ENCODE peak calls at places on chromosomes 5 and 9, in five cellular contexts. F, G, X, N and Q are unnamed samples. For H3K4me1, the result is how much of the 10 kb centered on the place peaks cover.

GRCh38 chr9:129378241-129378661 is 200.2 kb upstream of the IER5L start:
- DNase-seq in F (no peak), G (no peak), X (no peak), N (no peak), Q (no peak)

GRCh38 chr5:151432210-151432609 is 15.2 kb upstream of the SLC36A1 start:
- DNase-seq in F (no peak), G (no peak), X (no peak), N (no peak), Q (no peak)

GRCh38 chr9:17116400-17116837 is 18.4 kb upstream of the CNTLN start:
- DNase-seq in F (peak), G (no peak), X (peak), N (peak), Q (no peak)

GRCh38 chr5:67268233-67269011 is 71.8 kb upstream of the CD180 start:
- DNase-seq in F (no peak), G (peak), X (peak), N (peak), Q (peak)

GRCh38 chr5:139076117-139076516 is 122.1 kb downstream of the SIL1 start:
- DNase-seq in F (no peak), G (no peak), X (no peak), N (no peak), Q (no peak)

GRCh38 chr5:102531506-102531905 is 32.7 kb upstream of the SLCO6A1 start:
- DNase-seq in F (no peak), G (no peak), X (no peak), N (peak), Q (no peak)

GRCh38 chr5:174192901-174193300 is 147.4 kb downstream of the NSG2 start:
- DNase-seq in F (no peak), G (no peak), X (no peak), N (no peak), Q (no peak)

GRCh38 chr5:171122372-171122771 is 186.7 kb upstream of the TLX3 start:
- DNase-seq in F (no peak), G (peak), X (no peak), N (peak), Q (no peak)

GRCh38 chr5:59768204-59769040 is 125.1 kb downstream of the PDE4D start:
- DNase-seq in F (no peak), G (peak), X (peak), N (peak), Q (peak)

GRCh38 chr5:167906209-167906853 is 385.1 kb upstream of the WWC1 start:
- DNase-seq in F (no peak), G (no peak), X (no peak), N (no peak), Q (no peak)

GRCh38 chr5:139295692-139296091 is 2.2 kb downstream of the MATR3 start:
- DNase-seq in F (no peak), G (no peak), X (peak), N (no peak), Q (no peak)

GRCh38 chr5:82222597-82223574 is 55.3 kb downstream of the RPS23 start:
- DNase-seq in F (no peak), G (no peak), X (no peak), N (peak), Q (no peak)

GRCh38 chr9:131310833-131311554 is 21.5 kb downstream of the PLPP7 start:
- DNase-seq in F (no peak), G (peak), X (no peak), N (no peak), Q (peak)

GRCh38 chr9:37555786-37556185 is 20.4 kb downstream of the FBXO10 start:
- DNase-seq in F (no peak), G (no peak), X (peak), N (peak), Q (no peak)

GRCh38 chr5:35252963-35253362 is 22.7 kb upstream of the PRLR start:
- DNase-seq in F (no peak), G (no peak), X (no peak), N (no peak), Q (no peak)

GRCh38 chr5:172727551-172727950 is 43.4 kb downstream of the DUSP1 start:
- DNase-seq in F (no peak), G (no peak), X (no peak), N (no peak), Q (no peak)

GRCh38 chr5:142740903-142741302 is 29.3 kb upstream of the ARHGAP26 start:
- DNase-seq in F (no peak), G (no peak), X (no peak), N (peak), Q (no peak)

GRCh38 chr5:135371738-135372232 is 27.2 kb downstream of the MACROH2A1 start:
- DNase-seq in F (no peak), G (no peak), X (peak), N (no peak), Q (no peak)

GRCh38 chr9:116039312-116039711 is 114.3 kb upstream of the PAPPA start:
- DNase-seq in F (no peak), G (no peak), X (no peak), N (no peak), Q (no peak)

GRCh38 chr9:137149942-137150484 is 11.1 kb downstream of the GRIN1 start:
- DNase-seq in F (no peak), G (no peak), X (no peak), N (no peak), Q (peak)

GRCh38 chr5:135236187-135236835 is 162.7 kb downstream of the MACROH2A1 start:
- DNase-seq in F (no peak), G (no peak), X (no peak), N (no peak), Q (no peak)

GRCh38 chr5:53779541-53779981 is 219.1 kb downstream of the NDUFS4 start:
- DNase-seq in F (no peak), G (peak), X (peak), N (peak), Q (no peak)
- H3K4me3 ChIP-seq in F (no peak), G (no peak), X (no peak), N (no peak), Q (no peak)

GRCh38 chr5:177507165-177507564 is 2.5 kb downstream of the DOK3 start:
- DNase-seq in F (no peak), G (peak), X (no peak), N (no peak), Q (no peak)
- H3K4me1 ChIP-seq in F (under half), G (under half), X (under half), N (under half), Q (under half)

DNA sequence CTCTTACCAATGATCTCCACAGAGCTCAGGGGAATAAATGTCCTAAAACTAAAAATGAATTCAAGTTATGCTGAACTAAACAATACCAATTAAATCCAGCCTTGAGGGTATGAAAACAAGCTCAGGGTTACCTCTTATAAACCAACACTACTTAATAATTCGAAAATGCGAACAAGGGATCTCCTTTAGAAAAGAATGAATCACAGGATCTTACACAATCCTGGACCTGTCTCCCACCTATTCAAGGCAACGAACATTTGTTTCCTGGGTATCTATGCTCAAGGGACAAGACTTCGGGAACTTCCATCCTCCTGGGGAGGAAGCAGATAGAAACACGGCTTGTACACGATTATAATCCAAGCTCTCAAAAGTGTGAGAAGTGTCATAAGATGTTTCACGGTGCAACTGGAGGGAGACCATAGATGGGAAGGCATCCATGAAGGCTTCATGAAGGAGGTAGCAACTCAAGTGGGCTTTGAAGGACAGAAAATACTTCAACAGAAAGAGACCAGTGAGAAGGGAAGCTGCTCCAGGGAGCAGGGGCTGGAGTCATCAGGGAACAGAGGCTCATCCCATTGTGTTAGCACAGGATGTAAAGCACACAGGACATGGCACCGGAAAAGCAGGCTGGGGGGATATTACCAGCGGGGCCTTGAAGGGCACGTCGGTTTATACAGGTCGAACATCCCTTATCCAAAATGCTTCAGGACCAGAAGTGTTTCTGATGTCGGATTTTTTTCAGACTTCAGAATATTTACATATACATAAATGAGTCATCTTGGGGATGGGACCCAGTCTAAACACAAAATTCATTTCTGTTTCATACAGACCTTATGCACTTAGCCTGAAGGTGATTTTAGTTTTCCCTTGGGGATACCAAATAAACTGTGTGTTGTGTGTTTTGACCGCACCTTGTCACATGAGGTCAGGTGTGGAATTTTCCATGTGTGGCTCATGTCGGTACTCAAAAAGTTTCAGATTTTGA is 87.4 kb downstream of the TLE1 start:
- DNase-seq in F (no peak), G (no peak), X (peak), N (peak), Q (no peak)
- H3K4me3 ChIP-seq in F (no peak), G (no peak), X (no peak), N (no peak), Q (no peak)

GRCh38 chr5:113266913-113267227 is 167.9 kb downstream of the TSSK1B start:
- DNase-seq in F (no peak), G (no peak), X (no peak), N (no peak), Q (no peak)
- H3K4me1 ChIP-seq in F (under half), G (under half), X (under half), N (under half), Q (under half)

DNA sequence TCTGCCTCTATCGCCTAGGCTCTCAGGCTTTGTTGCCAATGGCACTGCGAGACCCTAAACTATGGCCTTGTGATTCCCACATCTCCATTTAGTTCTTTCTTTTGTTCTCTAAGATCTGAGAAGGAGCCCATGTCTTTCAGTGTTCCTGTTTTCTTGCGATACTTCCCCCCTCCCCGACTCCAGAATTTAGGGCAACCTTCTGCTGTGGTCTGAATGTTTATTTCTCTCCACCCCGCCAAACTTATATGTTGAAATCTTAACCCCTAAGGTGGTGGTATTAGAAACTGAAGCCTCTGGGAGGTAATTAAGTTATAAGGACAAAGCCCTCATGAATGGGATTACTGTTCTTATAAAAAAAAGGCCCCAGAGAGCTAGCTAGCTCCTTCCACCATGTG is 6.4 kb downstream of the TMC1 start:
- DNase-seq in F (no peak), G (no peak), X (no peak), N (no peak), Q (no peak)
- H3K4me3 ChIP-seq in F (peak), G (no peak), X (peak), N (no peak), Q (peak)

GRCh38 chr5:36885149-36885548 is 8.6 kb downstream of the NIPBL start:
- DNase-seq in F (no peak), G (no peak), X (no peak), N (no peak), Q (no peak)
- H3K4me1 ChIP-seq in F (under half), G (under half), X (under half), N (under half), Q (half or more)

DNA sequence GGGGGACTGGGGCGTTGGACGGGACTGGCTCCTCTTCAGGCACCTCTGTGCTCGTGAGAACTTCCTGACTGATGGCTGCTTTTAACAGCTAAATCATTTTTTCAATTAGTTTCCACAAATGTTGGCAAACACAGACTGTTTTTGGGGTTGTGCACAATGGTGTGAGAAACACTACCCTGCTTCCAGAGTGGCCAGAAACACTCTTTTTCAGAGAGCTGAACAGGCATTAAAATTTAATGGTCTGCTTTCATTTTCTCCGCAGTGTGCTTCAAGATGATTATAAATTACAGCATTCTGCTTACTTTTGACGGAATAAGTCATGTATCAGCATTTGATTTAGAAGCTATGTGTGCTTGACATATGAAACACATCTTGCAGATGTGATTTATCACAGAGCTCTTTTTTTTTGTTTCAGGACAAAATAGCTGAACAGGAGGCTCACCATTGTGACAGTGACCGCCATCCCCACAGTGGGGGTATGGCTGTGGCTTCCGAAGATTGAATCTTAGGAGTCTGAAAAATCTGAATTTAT is 454.5 kb upstream of the ZNF608 start:
- DNase-seq in F (no peak), G (no peak), X (no peak), N (no peak), Q (no peak)
- H3K4me3 ChIP-seq in F (no peak), G (peak), X (no peak), N (peak), Q (peak)

GRCh38 chr5:147452137-147452838 is 57.6 kb downstream of the DPYSL3 start:
- DNase-seq in F (no peak), G (no peak), X (no peak), N (no peak), Q (no peak)
- H3K4me1 ChIP-seq in F (under half), G (under half), X (under half), N (under half), Q (under half)

DNA sequence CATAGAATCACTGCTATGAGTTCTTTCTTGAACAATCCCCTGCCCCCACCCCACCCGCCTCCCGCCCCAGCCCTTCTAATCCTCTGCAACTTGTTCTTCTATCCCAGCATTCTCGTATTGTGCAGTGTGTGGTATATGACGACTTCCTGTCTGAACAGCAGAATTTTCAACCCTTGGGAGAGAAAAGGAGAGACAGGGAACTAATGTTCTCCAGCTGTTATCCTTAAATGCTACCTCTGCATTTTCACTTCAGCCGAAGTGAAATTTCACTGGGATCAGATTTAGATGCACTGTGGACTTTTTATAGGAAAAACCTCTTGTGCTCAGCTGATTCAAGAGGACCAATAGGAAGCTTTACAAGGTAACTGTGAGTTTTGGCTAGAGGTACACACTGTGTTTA is 2.2 kb downstream of the FBXL7 start:
- DNase-seq in F (no peak), G (no peak), X (peak), N (peak), Q (no peak)
- H3K4me3 ChIP-seq in F (no peak), G (peak), X (peak), N (peak), Q (peak)